ENCODE peak calls at places on chromosome 11, in four cellular contexts. F is K562, B is HepG2, D is H1. J is an unnamed sample.

GRCh38 chr11:121293276-121293569 is 652 bp downstream of the SC5D start:
- DNase-seq in F (no peak), B (peak; percentile 12), D (no peak), J (no peak)

GRCh38 chr11:129911298-129911697 is 15.9 kb upstream of the NFRKB start:
- DNase-seq in F (no peak), B (no peak), D (no peak), J (no peak)

GRCh38 chr11:116866774-116867455 is 29.5 kb upstream of the APOA1 start:
- DNase-seq in F (no peak), B (no peak), D (no peak), J (no peak)

GRCh38 chr11:20116825-20117224 is 43.5 kb downstream of the DBX1 start:
- DNase-seq in F (no peak), B (no peak), D (no peak), J (no peak)

GRCh38 chr11:32172771-32173170 is 81.9 kb downstream of the RCN1 start:
- DNase-seq in F (no peak), B (no peak), D (no peak), J (no peak)

GRCh38 chr11:65047581-65048422 is 6.8 kb downstream of the SAC3D1 start:
- DNase-seq in F (peak; percentile 71), B (no peak), D (no peak), J (no peak)

GRCh38 chr11:46239801-46240061 is 37.7 kb upstream of the CREB3L1 start:
- DNase-seq in F (no peak), B (no peak), D (no peak), J (no peak)

GRCh38 chr11:1072116-1072820 is 2.4 kb upstream of the MUC2 start:
- DNase-seq in F (peak; percentile 40), B (no peak), D (no peak), J (peak; percentile 91)

GRCh38 chr11:115180272-115180671 is 323.9 kb downstream of the CADM1 start:
- DNase-seq in F (no peak), B (no peak), D (no peak), J (no peak)

GRCh38 chr11:94224078-94224477 is 80.3 kb upstream of the IZUMO1R start:
- DNase-seq in F (no peak), B (no peak), D (no peak), J (no peak)
- TF ChIP-seq JUN in F (no peak), B (no peak), D (no peak), J (no peak)

GRCh38 chr11:102783016-102783415 is 2.6 kb upstream of the MMP10 start:
- DNase-seq in F (no peak), B (no peak), D (no peak), J (no peak)

GRCh38 chr11:102783720-102784119 is 3.3 kb upstream of the MMP10 start:
- DNase-seq in F (no peak), B (no peak), D (no peak), J (no peak)

GRCh38 chr11:102784380-102784779 is 4.0 kb upstream of the MMP10 start:
- DNase-seq in F (no peak), B (no peak), D (no peak), J (no peak)

GRCh38 chr11:102776454-102776853 is 4.0 kb downstream of the MMP10 start:
- DNase-seq in F (no peak), B (no peak), D (no peak), J (no peak)

DNA sequence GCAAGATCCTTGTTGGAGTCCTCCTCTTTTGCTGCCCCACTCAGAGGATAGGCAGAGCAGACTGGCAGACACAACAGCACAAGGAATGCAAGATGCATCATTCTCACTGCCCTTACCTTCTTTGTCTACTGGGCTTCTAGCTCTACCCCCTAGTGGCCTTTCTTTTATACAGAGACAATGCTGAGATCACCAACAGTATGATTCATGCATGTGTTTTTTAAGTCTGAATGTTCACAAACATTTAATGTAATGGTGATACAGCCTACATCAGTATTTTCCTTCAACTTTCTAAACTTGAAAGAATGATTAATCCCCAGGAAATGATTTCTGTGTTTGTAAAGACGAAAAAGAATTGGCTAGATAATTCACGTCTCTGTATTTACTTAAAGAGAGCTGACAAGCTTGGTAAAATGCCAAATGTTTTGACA is at the start of gene MMP10:
- DNase-seq in F (no peak), B (peak; percentile 21), D (peak; percentile 27), J (peak; percentile 63)
- TF ChIP-seq RNF2 in F (no peak), B (no peak), D (no peak), J (no peak)

GRCh38 chr11:75508051-75508561 is 17.6 kb downstream of the GDPD5 start:
- DNase-seq in F (no peak), B (no peak), D (no peak), J (no peak)
- TF ChIP-seq CEBPB in F (no peak), B (no peak), D (no peak), J (no peak)

DNA sequence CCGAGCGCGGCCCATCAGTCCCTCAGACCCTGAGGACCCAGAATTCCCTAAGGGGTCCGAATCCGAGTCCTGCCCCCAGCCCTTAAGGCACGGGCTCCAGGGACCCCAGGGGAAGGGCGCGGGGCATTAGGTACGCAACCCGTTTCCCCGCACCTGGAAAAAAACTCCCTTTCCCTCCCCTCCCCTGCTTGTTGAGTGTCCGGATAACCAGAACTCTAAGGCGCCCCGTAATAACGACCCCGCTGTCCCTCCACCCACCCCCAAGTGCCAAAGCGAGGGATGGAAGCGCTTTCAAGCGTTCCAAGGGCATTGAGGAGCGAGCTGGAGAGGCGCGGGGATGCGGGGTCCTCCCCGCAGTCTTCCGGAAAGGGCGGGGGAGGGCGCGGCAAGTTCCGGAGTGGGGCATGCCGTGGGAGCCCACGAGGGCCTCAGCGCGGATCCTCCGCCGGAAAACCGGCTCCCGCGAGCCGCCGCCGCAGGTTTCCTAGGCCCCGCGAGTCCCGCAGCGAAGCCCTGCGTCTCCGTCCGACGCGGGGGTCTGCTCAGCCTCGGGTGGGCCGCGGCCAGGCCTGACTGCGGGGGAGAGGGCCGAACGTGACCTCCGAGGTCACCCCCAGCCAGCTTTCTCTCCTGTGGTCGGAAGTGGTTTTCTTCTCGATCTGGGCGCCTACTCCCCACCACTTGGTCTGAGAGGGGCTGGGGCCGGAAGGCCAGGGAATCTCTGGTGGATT is 3.9 kb upstream of the CCND1 start:
- DNase-seq in F (no peak), B (no peak), D (no peak), J (no peak)
- TF ChIP-seq JUN in F (no peak), B (no peak), D (no peak), J (no peak)

GRCh38 chr11:71449596-71449995 is 1.4 kb upstream of the DHCR7 start:
- DNase-seq in F (no peak), B (no peak), D (no peak), J (no peak)
- TF ChIP-seq RNF2 in F (no peak), B (no peak), D (no peak), J (no peak)

DNA sequence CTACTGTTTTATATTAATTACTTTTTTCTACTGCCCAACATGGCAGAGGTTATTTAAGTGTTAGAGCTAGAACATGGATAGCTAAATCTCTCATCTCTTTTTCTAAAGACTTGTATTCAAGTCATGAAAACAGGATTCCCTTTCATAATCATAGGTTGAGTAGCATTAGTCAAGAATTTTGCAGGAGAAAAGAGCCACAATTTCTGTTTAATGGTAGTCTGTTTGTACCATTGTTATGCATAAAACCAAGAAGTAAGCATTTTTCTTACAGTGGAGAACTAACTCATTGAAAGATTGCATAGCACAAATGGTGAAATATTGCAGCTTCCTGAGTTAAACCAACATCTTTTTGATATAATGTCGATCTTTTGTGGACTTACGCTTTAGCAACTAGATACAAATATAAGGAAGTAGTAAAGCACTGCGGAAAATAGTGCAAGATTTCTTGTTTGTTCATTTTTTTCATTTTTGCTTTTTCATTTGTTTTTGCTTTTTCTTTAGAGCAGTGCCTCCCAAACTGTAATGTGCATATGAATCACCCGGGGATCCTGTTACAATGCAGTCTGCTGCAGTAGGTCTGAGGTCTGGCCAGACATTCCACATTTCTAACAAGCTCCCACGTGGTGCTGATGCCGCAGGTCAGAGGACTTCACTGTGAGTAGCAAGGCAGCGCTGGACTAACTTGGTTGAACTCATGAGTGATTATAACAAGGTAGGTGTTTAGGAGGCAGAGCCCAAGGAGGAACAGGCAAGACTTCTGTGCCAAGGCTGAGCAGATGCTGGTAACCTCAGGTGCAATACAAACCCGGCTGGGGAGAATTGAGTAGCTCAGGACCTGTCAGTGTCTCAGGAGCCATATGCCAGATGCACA is 4.6 kb downstream of the ETS1 start:
- DNase-seq in F (no peak), B (no peak), D (peak; percentile 50), J (peak; percentile 15)
- TF ChIP-seq CEBPB in F (no peak), B (no peak), D (no peak), J (no peak)

GRCh38 chr11:7057641-7058040 is 31.2 kb upstream of the RBMXL2 start:
- DNase-seq in F (no peak), B (no peak), D (no peak), J (no peak)
- TF ChIP-seq JUN in F (no peak), B (no peak), D (no peak), J (no peak)

GRCh38 chr11:17811416-17811815 is 76.8 kb downstream of the KCNC1 start:
- DNase-seq in F (no peak), B (no peak), D (no peak), J (no peak)
- TF ChIP-seq RNF2 in F (no peak), B (no peak), D (no peak), J (no peak)